ENCODE peak calls at places on chromosomes 16 and 17, in eight cellular contexts. One of them, this sample, is unnamed.

GRCh38 chr17:77677210-77677609 is 281.3 kb upstream of the TNRC6C start:
- DNase-seq in HCT116: no peak
- DNase-seq in PC-3: no peak
- DNase-seq in astrocyte: no peak
- DNase-seq in GM12878: no peak
- DNase-seq in fibroblast of lung: no peak
- DNase-seq in H1: no peak
- DNase-seq in neural progenitor cell: no peak
- DNase-seq in this sample: no peak

GRCh38 chr17:69608808-69609494 is 194.5 kb downstream of the MAP2K6 start:
- DNase-seq in neural progenitor cell: no peak
- DNase-seq in HCT116: no peak
- DNase-seq in fibroblast of lung: peak
- DNase-seq in GM12878: no peak
- DNase-seq in H1: no peak
- DNase-seq in PC-3: peak
- DNase-seq in astrocyte: peak
- DNase-seq in this sample: no peak

GRCh38 chr17:17198281-17198680 is 7.9 kb downstream of the PLD6 start:
- DNase-seq in GM12878: no peak
- DNase-seq in PC-3: no peak
- DNase-seq in astrocyte: no peak
- DNase-seq in H1: no peak
- DNase-seq in neural progenitor cell: no peak
- DNase-seq in HCT116: no peak
- DNase-seq in fibroblast of lung: no peak
- DNase-seq in this sample: no peak

GRCh38 chr17:40483679-40484078 is 17.7 kb downstream of the TNS4 start:
- DNase-seq in HCT116: no peak
- DNase-seq in PC-3: no peak
- DNase-seq in H1: no peak
- DNase-seq in fibroblast of lung: no peak
- DNase-seq in astrocyte: no peak
- DNase-seq in GM12878: no peak
- DNase-seq in neural progenitor cell: no peak
- DNase-seq in this sample: no peak

GRCh38 chr17:3951003-3951402 is 13.2 kb downstream of the ATP2A3 start:
- DNase-seq in HCT116: no peak
- DNase-seq in astrocyte: no peak
- DNase-seq in GM12878: no peak
- DNase-seq in fibroblast of lung: no peak
- DNase-seq in neural progenitor cell: no peak
- DNase-seq in PC-3: no peak
- DNase-seq in H1: no peak
- DNase-seq in this sample: no peak

GRCh38 chr17:81161536-81161935 is 3.8 kb upstream of the PVALEF start:
- DNase-seq in PC-3: no peak
- DNase-seq in H1: no peak
- DNase-seq in neural progenitor cell: no peak
- DNase-seq in HCT116: no peak
- DNase-seq in GM12878: no peak
- DNase-seq in fibroblast of lung: no peak
- DNase-seq in astrocyte: no peak
- DNase-seq in this sample: no peak

GRCh38 chr16:23650674-23651073 is 9.4 kb downstream of the DCTN5 start:
- DNase-seq in neural progenitor cell: peak
- DNase-seq in GM12878: no peak
- DNase-seq in H1: no peak
- DNase-seq in astrocyte: peak
- DNase-seq in PC-3: peak
- DNase-seq in HCT116: no peak
- DNase-seq in fibroblast of lung: no peak
- DNase-seq in this sample: no peak

GRCh38 chr17:54239291-54239690 is 416.6 kb downstream of the KIF2B start:
- DNase-seq in HCT116: no peak
- DNase-seq in astrocyte: no peak
- DNase-seq in H1: no peak
- DNase-seq in GM12878: no peak
- DNase-seq in fibroblast of lung: no peak
- DNase-seq in neural progenitor cell: no peak
- DNase-seq in PC-3: no peak
- DNase-seq in this sample: no peak

GRCh38 chr16:24526701-24527470 is 12.5 kb upstream of the RBBP6 start:
- DNase-seq in astrocyte: no peak
- DNase-seq in HCT116: no peak
- DNase-seq in PC-3: peak
- DNase-seq in GM12878: no peak
- DNase-seq in neural progenitor cell: no peak
- DNase-seq in fibroblast of lung: no peak
- DNase-seq in H1: no peak
- DNase-seq in this sample: no peak

GRCh38 chr17:44794699-44795413 is 35.2 kb downstream of the GJC1 start:
- DNase-seq in neural progenitor cell: no peak
- DNase-seq in HCT116: peak
- DNase-seq in astrocyte: peak
- DNase-seq in PC-3: peak
- DNase-seq in H1: no peak
- DNase-seq in GM12878: no peak
- DNase-seq in fibroblast of lung: peak
- DNase-seq in this sample: no peak

GRCh38 chr17:37516131-37516561 is 26.5 kb downstream of the DUSP14 start:
- DNase-seq in neural progenitor cell: no peak
- DNase-seq in astrocyte: peak
- DNase-seq in H1: no peak
- DNase-seq in fibroblast of lung: no peak
- DNase-seq in GM12878: no peak
- DNase-seq in HCT116: no peak
- DNase-seq in PC-3: no peak
- DNase-seq in this sample: no peak

GRCh38 chr17:31566992-31567373 is 175.5 kb downstream of the RAB11FIP4 start:
- DNase-seq in fibroblast of lung: no peak
- DNase-seq in GM12878: no peak
- DNase-seq in HCT116: no peak
- DNase-seq in H1: no peak
- DNase-seq in PC-3: no peak
- DNase-seq in astrocyte: no peak
- DNase-seq in neural progenitor cell: no peak
- DNase-seq in this sample: no peak

GRCh38 chr16:72689851-72690250 is 358.1 kb downstream of the ZFHX3 start:
- DNase-seq in neural progenitor cell: no peak
- DNase-seq in fibroblast of lung: peak
- DNase-seq in astrocyte: no peak
- DNase-seq in GM12878: no peak
- DNase-seq in H1: no peak
- DNase-seq in HCT116: no peak
- DNase-seq in PC-3: no peak
- DNase-seq in this sample: no peak

GRCh38 chr17:38464723-38465419 is 36.6 kb downstream of the ARHGAP23 start:
- DNase-seq in HCT116: peak
- DNase-seq in astrocyte: peak
- DNase-seq in H1: no peak
- DNase-seq in GM12878: no peak
- DNase-seq in fibroblast of lung: peak
- DNase-seq in neural progenitor cell: peak
- DNase-seq in PC-3: no peak
- DNase-seq in this sample: no peak

GRCh38 chr17:49836111-49837030 is 11.5 kb downstream of the TAC4 start:
- DNase-seq in fibroblast of lung: peak
- DNase-seq in astrocyte: peak
- DNase-seq in PC-3: no peak
- DNase-seq in HCT116: no peak
- DNase-seq in GM12878: no peak
- DNase-seq in neural progenitor cell: no peak
- DNase-seq in H1: no peak
- DNase-seq in this sample: no peak

GRCh38 chr16:57893559-57894389 is 77.2 kb downstream of the CNGB1 start:
- DNase-seq in HCT116: no peak
- DNase-seq in astrocyte: peak
- DNase-seq in PC-3: peak
- DNase-seq in neural progenitor cell: no peak
- DNase-seq in H1: no peak
- DNase-seq in fibroblast of lung: peak
- DNase-seq in GM12878: no peak
- DNase-seq in this sample: no peak

GRCh38 chr17:64084086-64084939 is 45.6 kb downstream of the ERN1 start:
- DNase-seq in GM12878: no peak
- DNase-seq in fibroblast of lung: peak
- DNase-seq in astrocyte: peak
- DNase-seq in neural progenitor cell: no peak
- DNase-seq in H1: no peak
- DNase-seq in PC-3: peak
- DNase-seq in HCT116: no peak
- DNase-seq in this sample: peak

DNA sequence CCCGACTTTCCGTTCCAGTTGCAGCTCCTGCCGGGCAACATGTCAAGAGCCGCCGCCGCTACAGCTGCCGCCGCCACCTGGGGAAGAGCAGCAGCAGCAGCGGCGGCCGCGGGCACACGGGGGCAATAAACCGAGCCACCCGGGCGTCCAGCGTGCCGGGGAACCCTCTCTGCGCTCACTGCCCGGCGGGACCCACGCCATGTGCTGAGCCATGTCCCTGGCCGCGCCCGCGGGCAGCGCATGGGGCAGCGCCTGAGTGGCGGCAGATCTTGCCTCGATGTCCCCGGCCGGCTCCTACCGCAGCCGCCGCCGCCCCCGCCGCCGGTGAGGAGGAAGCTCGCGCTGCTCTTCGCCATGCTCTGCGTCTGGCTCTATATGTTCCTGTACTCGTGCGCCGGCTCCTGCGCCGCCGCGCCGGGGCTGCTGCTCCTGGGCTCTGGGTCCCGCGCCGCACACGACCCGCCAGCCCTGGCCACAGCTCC is 439 bp downstream of the HS3ST3B1 start:
- DNase-seq in astrocyte: no peak
- DNase-seq in fibroblast of lung: no peak
- DNase-seq in HCT116: no peak
- DNase-seq in GM12878: no peak
- DNase-seq in PC-3: no peak
- DNase-seq in H1: no peak
- DNase-seq in neural progenitor cell: peak
- DNase-seq in this sample: peak
- H3K9ac ChIP-seq in astrocyte: peak
- H3K9ac ChIP-seq in fibroblast of lung: peak
- H3K9ac ChIP-seq in HCT116: peak
- H3K9ac ChIP-seq in GM12878: peak
- H3K9ac ChIP-seq in PC-3: no peak
- H3K9ac ChIP-seq in H1: peak
- H3K9ac ChIP-seq in neural progenitor cell: no peak
- H3K9ac ChIP-seq in this sample: peak

GRCh38 chr16:1341495-1342388 is 8.3 kb downstream of the BAIAP3 start:
- DNase-seq in H1: no peak
- DNase-seq in HCT116: no peak
- DNase-seq in PC-3: no peak
- DNase-seq in fibroblast of lung: no peak
- DNase-seq in neural progenitor cell: no peak
- DNase-seq in GM12878: no peak
- DNase-seq in astrocyte: no peak
- DNase-seq in this sample: no peak

GRCh38 chr16:1338855-1339675 is 5.6 kb downstream of the BAIAP3 start:
- DNase-seq in GM12878: no peak
- DNase-seq in PC-3: no peak
- DNase-seq in HCT116: no peak
- DNase-seq in astrocyte: no peak
- DNase-seq in fibroblast of lung: no peak
- DNase-seq in H1: no peak
- DNase-seq in neural progenitor cell: no peak
- DNase-seq in this sample: no peak

GRCh38 chr16:1338119-1338730 is 4.8 kb downstream of the BAIAP3 start:
- DNase-seq in neural progenitor cell: peak
- DNase-seq in GM12878: no peak
- DNase-seq in fibroblast of lung: no peak
- DNase-seq in PC-3: peak
- DNase-seq in H1: no peak
- DNase-seq in astrocyte: no peak
- DNase-seq in HCT116: no peak
- DNase-seq in this sample: no peak

GRCh38 chr16:1342526-1343427 is 8.9 kb downstream of the TSR3 start:
- DNase-seq in astrocyte: peak
- DNase-seq in H1: peak
- DNase-seq in GM12878: peak
- DNase-seq in fibroblast of lung: peak
- DNase-seq in HCT116: peak
- DNase-seq in neural progenitor cell: peak
- DNase-seq in PC-3: peak
- DNase-seq in this sample: peak

DNA sequence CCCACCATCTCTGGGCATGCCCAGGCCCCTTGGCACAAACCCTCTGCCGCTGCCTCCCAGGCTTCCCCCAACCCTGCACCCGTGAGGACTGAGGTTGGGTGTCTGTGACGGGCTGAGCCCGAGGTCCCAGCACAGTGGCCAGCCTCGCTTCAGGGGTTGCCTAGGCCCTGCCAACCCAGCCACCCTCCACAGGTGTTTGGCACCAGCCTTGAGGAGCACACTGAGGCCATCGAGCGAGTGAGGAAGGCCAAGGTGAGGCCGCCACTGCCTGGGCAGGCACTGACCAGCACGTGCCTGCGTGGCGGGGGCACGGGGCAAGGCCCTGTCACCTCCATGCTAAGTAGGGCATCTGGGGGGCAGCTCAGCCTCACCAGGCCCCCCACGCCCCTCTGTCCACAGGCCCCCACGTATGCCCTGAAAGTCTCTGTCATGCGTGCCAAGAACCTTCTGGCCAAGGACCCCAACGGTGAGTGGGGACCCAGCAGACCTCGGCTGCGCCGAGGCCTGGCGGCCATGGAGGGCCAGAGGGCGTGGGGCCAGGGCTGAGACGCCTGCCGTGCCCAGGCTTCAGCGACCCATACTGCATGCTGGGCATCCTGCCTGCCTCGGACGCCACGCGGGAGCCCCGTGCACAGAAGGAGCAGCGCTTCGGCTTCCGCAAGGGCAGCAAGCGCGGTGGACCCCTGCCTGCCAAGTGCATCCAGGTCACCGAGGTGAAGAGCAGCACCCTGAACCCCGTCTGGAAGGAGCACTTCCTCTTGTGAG is 7.5 kb downstream of the BAIAP3 start:
- DNase-seq in fibroblast of lung: no peak
- DNase-seq in PC-3: no peak
- DNase-seq in HCT116: no peak
- DNase-seq in H1: no peak
- DNase-seq in neural progenitor cell: no peak
- DNase-seq in GM12878: no peak
- DNase-seq in astrocyte: no peak
- DNase-seq in this sample: no peak
- H2AFZ ChIP-seq in fibroblast of lung: no peak
- H2AFZ ChIP-seq in PC-3: no peak
- H2AFZ ChIP-seq in HCT116: no peak
- H2AFZ ChIP-seq in H1: no peak
- H2AFZ ChIP-seq in neural progenitor cell: no peak
- H2AFZ ChIP-seq in GM12878: no peak
- H2AFZ ChIP-seq in astrocyte: no peak
- H2AFZ ChIP-seq in this sample: no peak

GRCh38 chr17:2058521-2059124 is 3.7 kb downstream of the HIC1 start:
- DNase-seq in astrocyte: no peak
- DNase-seq in GM12878: no peak
- DNase-seq in neural progenitor cell: no peak
- DNase-seq in H1: no peak
- DNase-seq in fibroblast of lung: peak
- DNase-seq in HCT116: no peak
- DNase-seq in PC-3: no peak
- DNase-seq in this sample: no peak
- TF ChIP-seq EZH2 in astrocyte: no peak
- TF ChIP-seq EZH2 in GM12878: no peak
- TF ChIP-seq EZH2 in neural progenitor cell: peak
- TF ChIP-seq EZH2 in H1: no peak
- TF ChIP-seq EZH2 in fibroblast of lung: no peak
- TF ChIP-seq EZH2 in HCT116: no peak
- TF ChIP-seq EZH2 in PC-3: no peak
- TF ChIP-seq EZH2 in this sample: no peak

GRCh38 chr16:86632206-86632605 is 53.9 kb downstream of the FOXL1 start:
- DNase-seq in H1: no peak
- DNase-seq in neural progenitor cell: no peak
- DNase-seq in HCT116: no peak
- DNase-seq in GM12878: no peak
- DNase-seq in astrocyte: no peak
- DNase-seq in PC-3: peak
- DNase-seq in fibroblast of lung: no peak
- DNase-seq in this sample: no peak
- H3K9ac ChIP-seq in H1: no peak
- H3K9ac ChIP-seq in neural progenitor cell: no peak
- H3K9ac ChIP-seq in HCT116: no peak
- H3K9ac ChIP-seq in GM12878: no peak
- H3K9ac ChIP-seq in astrocyte: no peak
- H3K9ac ChIP-seq in PC-3: peak
- H3K9ac ChIP-seq in fibroblast of lung: no peak
- H3K9ac ChIP-seq in this sample: no peak

This sample was measured in DND-41.